ENCODE peak calls at places on chromosomes 12 and 14, in seven cellular contexts. B, Q, V, A, G, Y and L are unnamed samples.

GRCh38 chr14:23153891-23154796 is 29.3 kb downstream of the SLC7A8 start:
- DNase-seq in Q (peak), V (peak), A (peak), G (no peak), B (peak), Y (no peak), L (no peak)

GRCh38 chr12:127881371-127882140 is 385.4 kb upstream of the TMEM132C start:
- DNase-seq in G (no peak), Y (no peak), V (no peak), Q (no peak), B (no peak), A (no peak), L (no peak)

GRCh38 chr14:22772725-22773124 is 6.2 kb downstream of the OXA1L start:
- DNase-seq in A (no peak), B (no peak), Y (no peak), Q (no peak), G (no peak), V (no peak), L (no peak)

GRCh38 chr12:2306012-2306411 is 253.2 kb downstream of the CACNA1C start:
- DNase-seq in G (no peak), Y (no peak), B (no peak), Q (no peak), A (no peak), V (no peak), L (no peak)

GRCh38 chr12:26906704-26907103 is 31.1 kb downstream of the INTS13 start:
- DNase-seq in A (no peak), G (no peak), Y (no peak), V (no peak), B (no peak), Q (no peak), L (no peak)

GRCh38 chr14:104851896-104852663 is 13.0 kb upstream of the CEP170B start:
- DNase-seq in B (no peak), G (no peak), V (no peak), A (no peak), Y (no peak), Q (no peak), L (no peak)

GRCh38 chr12:9648701-9649531 is 20.6 kb upstream of the CLEC2D start:
- DNase-seq in Q (no peak), V (no peak), A (no peak), G (no peak), B (no peak), Y (no peak), L (peak)

GRCh38 chr14:70203686-70204085 is 14.9 kb upstream of the SLC8A3 start:
- DNase-seq in A (no peak), B (no peak), G (no peak), Q (peak), Y (no peak), V (no peak), L (no peak)

GRCh38 chr12:94297876-94298520 is 149.6 kb downstream of the PLXNC1 start:
- DNase-seq in V (no peak), Q (no peak), A (no peak), G (no peak), Y (no peak), B (no peak), L (no peak)

GRCh38 chr12:47017901-47018479 is 61.4 kb upstream of the PCED1B start:
- DNase-seq in V (peak), Q (no peak), B (no peak), A (no peak), G (no peak), Y (no peak), L (no peak)

GRCh38 chr12:2378835-2379330 is 326.1 kb downstream of the CACNA1C start:
- DNase-seq in Q (no peak), Y (no peak), V (no peak), B (no peak), G (no peak), A (no peak), L (no peak)

GRCh38 chr14:22391908-22392307 is 197.1 kb downstream of the DAD1 start:
- DNase-seq in Q (peak), G (no peak), A (peak), Y (no peak), B (peak), V (peak), L (no peak)

GRCh38 chr14:30283822-30284446 is 275.0 kb upstream of the G2E3 start:
- DNase-seq in Q (peak), B (no peak), G (no peak), Y (no peak), A (no peak), V (peak), L (no peak)

GRCh38 chr12:116520801-116521471 is 38.2 kb upstream of the MAP1LC3B2 start:
- DNase-seq in B (no peak), G (no peak), A (no peak), V (peak), Q (no peak), Y (no peak), L (peak)

GRCh38 chr14:61694039-61694438 is 1.3 kb upstream of the HIF1A start:
- DNase-seq in G (no peak), Y (no peak), B (no peak), A (no peak), V (no peak), Q (no peak), L (no peak)

GRCh38 chr12:88951860-88952483 is 371.7 kb upstream of the KITLG start:
- DNase-seq in A (no peak), G (no peak), B (no peak), V (peak), Y (no peak), Q (no peak), L (no peak)

GRCh38 chr12:726281-727140 is 25.9 kb upstream of the WNK1 start:
- DNase-seq in B (no peak), V (peak), Q (no peak), G (no peak), A (no peak), Y (no peak), L (no peak)

GRCh38 chr14:90518941-90519256 is 122.1 kb downstream of the CALM1 start:
- DNase-seq in V (no peak), B (no peak), Q (peak), A (no peak), G (peak), Y (peak), L (peak)

GRCh38 chr14:69378274-69378673 is 19.8 kb downstream of the ERH start:
- DNase-seq in G (no peak), B (no peak), Y (no peak), Q (no peak), A (no peak), V (no peak), L (no peak)

GRCh38 chr14:54622189-54622958 is 55.4 kb downstream of the SAMD4A start:
- DNase-seq in V (no peak), A (no peak), Q (no peak), Y (no peak), B (no peak), G (no peak), L (no peak)

GRCh38 chr12:7023096-7023495 is 4.8 kb upstream of the LPCAT3 start:
- DNase-seq in A (no peak), V (no peak), B (no peak), Q (no peak), G (no peak), Y (no peak), L (no peak)

GRCh38 chr12:44294649-44295048 is 458.8 kb downstream of the TMEM117 start:
- DNase-seq in A (no peak), G (no peak), V (no peak), Y (no peak), Q (no peak), B (no peak), L (no peak)

GRCh38 chr12:80205960-80206359 is 106.6 kb downstream of the OTOGL start:
- DNase-seq in G (no peak), V (no peak), Y (no peak), B (no peak), A (no peak), Q (no peak), L (no peak)

GRCh38 chr12:54882074-54882473 is 27.8 kb downstream of the MUCL1 start:
- DNase-seq in A (no peak), B (no peak), V (no peak), Y (no peak), G (no peak), Q (no peak), L (no peak)

GRCh38 chr14:70890842-70891442 is 16.3 kb upstream of the PCNX1 start:
- DNase-seq in B (no peak), V (no peak), A (no peak), Y (no peak), Q (no peak), G (no peak), L (no peak)

GRCh38 chr12:108063192-108063591 is 65.9 kb upstream of the WSCD2 start:
- DNase-seq in Y (no peak), V (peak), A (no peak), G (no peak), Q (no peak), B (no peak), L (no peak)

GRCh38 chr14:32494566-32495434 is 165.7 kb downstream of the AKAP6 start:
- DNase-seq in Y (no peak), Q (no peak), B (no peak), A (no peak), G (no peak), V (no peak), L (no peak)

GRCh38 chr12:6333566-6333965 is 8.3 kb downstream of the TNFRSF1A start:
- DNase-seq in B (no peak), Q (no peak), V (peak), A (no peak), Y (no peak), G (no peak), L (no peak)

GRCh38 chr12:55685671-55686070 is 22.0 kb downstream of the ITGA7 start:
- DNase-seq in B (no peak), G (no peak), Y (no peak), Q (no peak), A (no peak), V (no peak), L (no peak)

GRCh38 chr12:28350502-28350901 is 160.2 kb downstream of the CCDC91 start:
- DNase-seq in Y (no peak), V (no peak), B (no peak), G (no peak), Q (no peak), A (no peak), L (no peak)

GRCh38 chr14:104263671-104264358 is 125.4 kb downstream of the KIF26A start:
- DNase-seq in G (no peak), V (no peak), Q (peak), B (peak), A (no peak), Y (no peak), L (no peak)

GRCh38 chr12:108375986-108376663 is 37.0 kb upstream of the CMKLR1 start:
- DNase-seq in V (no peak), B (no peak), A (no peak), Q (no peak), G (no peak), Y (no peak), L (no peak)

GRCh38 chr12:19144287-19144686 is 14.8 kb downstream of the PLEKHA5 start:
- DNase-seq in Q (no peak), G (no peak), A (no peak), Y (no peak), B (no peak), V (no peak), L (no peak)

GRCh38 chr12:25518512-25518911 is 34.6 kb downstream of the LMNTD1 start:
- DNase-seq in A (no peak), Y (no peak), V (peak), Q (no peak), G (no peak), B (no peak), L (no peak)